ENCODE peak calls at places on chromosomes 3 and 15, in six cellular contexts. One of them, this sample, is unnamed. For H3K4me1, the result is how much of the 10 kb centered on the place peaks cover.

GRCh38 chr3:156161172-156161571 is 40.8 kb downstream of the KCNAB1 start:
- ATAC-seq in right cardiac atrium: no peak
- ATAC-seq in pancreas: no peak
- ATAC-seq in upper lobe of right lung: no peak
- ATAC-seq in gastrocnemius medialis: no peak
- ATAC-seq in lower lobe of right lung: peak
- ATAC-seq in this sample: no peak

GRCh38 chr3:187944391-187945179 is 199.3 kb upstream of the BCL6 start:
- ATAC-seq in right cardiac atrium: no peak
- ATAC-seq in pancreas: no peak
- ATAC-seq in upper lobe of right lung: no peak
- ATAC-seq in gastrocnemius medialis: no peak
- ATAC-seq in lower lobe of right lung: no peak
- ATAC-seq in this sample: no peak

GRCh38 chr3:156180077-156180476 is 59.7 kb downstream of the KCNAB1 start:
- ATAC-seq in right cardiac atrium: no peak
- ATAC-seq in pancreas: no peak
- ATAC-seq in upper lobe of right lung: no peak
- ATAC-seq in gastrocnemius medialis: no peak
- ATAC-seq in lower lobe of right lung: no peak
- ATAC-seq in this sample: no peak

GRCh38 chr3:167653750-167654149 is at the start of gene WDR49:
- ATAC-seq in right cardiac atrium: peak
- ATAC-seq in pancreas: peak
- ATAC-seq in upper lobe of right lung: peak
- ATAC-seq in gastrocnemius medialis: no peak
- ATAC-seq in lower lobe of right lung: peak
- ATAC-seq in this sample: no peak

GRCh38 chr15:69719527-69719926 is 266.9 kb downstream of the RPLP1 start:
- ATAC-seq in right cardiac atrium: peak
- ATAC-seq in pancreas: no peak
- ATAC-seq in upper lobe of right lung: peak
- ATAC-seq in gastrocnemius medialis: no peak
- ATAC-seq in lower lobe of right lung: peak
- ATAC-seq in this sample: peak

GRCh38 chr15:26807517-26808427 is 34.9 kb upstream of the GABRB3 start:
- ATAC-seq in right cardiac atrium: peak
- ATAC-seq in pancreas: no peak
- ATAC-seq in upper lobe of right lung: no peak
- ATAC-seq in gastrocnemius medialis: no peak
- ATAC-seq in lower lobe of right lung: no peak
- ATAC-seq in this sample: no peak

GRCh38 chr15:66253296-66253642 is 281 bp downstream of the MEGF11 start:
- ATAC-seq in right cardiac atrium: no peak
- ATAC-seq in pancreas: no peak
- ATAC-seq in upper lobe of right lung: no peak
- ATAC-seq in gastrocnemius medialis: no peak
- ATAC-seq in lower lobe of right lung: no peak
- ATAC-seq in this sample: no peak

GRCh38 chr15:81710328-81710727 is 335.5 kb downstream of the MEX3B start:
- ATAC-seq in right cardiac atrium: no peak
- ATAC-seq in pancreas: no peak
- ATAC-seq in upper lobe of right lung: no peak
- ATAC-seq in gastrocnemius medialis: no peak
- ATAC-seq in lower lobe of right lung: no peak
- ATAC-seq in this sample: no peak

GRCh38 chr3:195886181-195887141 is 21.9 kb downstream of the TNK2 start:
- ATAC-seq in right cardiac atrium: peak
- ATAC-seq in pancreas: no peak
- ATAC-seq in upper lobe of right lung: peak
- ATAC-seq in gastrocnemius medialis: peak
- ATAC-seq in lower lobe of right lung: peak
- ATAC-seq in this sample: peak

GRCh38 chr3:29532473-29532872 is 251.6 kb downstream of the RBMS3 start:
- ATAC-seq in right cardiac atrium: no peak
- ATAC-seq in pancreas: no peak
- ATAC-seq in upper lobe of right lung: no peak
- ATAC-seq in gastrocnemius medialis: peak
- ATAC-seq in lower lobe of right lung: no peak
- ATAC-seq in this sample: no peak

GRCh38 chr15:51092480-51092879 is 2.2 kb downstream of the TNFAIP8L3 start:
- ATAC-seq in right cardiac atrium: no peak
- ATAC-seq in pancreas: no peak
- ATAC-seq in upper lobe of right lung: no peak
- ATAC-seq in gastrocnemius medialis: no peak
- ATAC-seq in lower lobe of right lung: no peak
- ATAC-seq in this sample: no peak

GRCh38 chr3:41200669-41201021 is 1.3 kb downstream of the CTNNB1 start:
- ATAC-seq in right cardiac atrium: no peak
- ATAC-seq in pancreas: no peak
- ATAC-seq in upper lobe of right lung: no peak
- ATAC-seq in gastrocnemius medialis: no peak
- ATAC-seq in lower lobe of right lung: no peak
- ATAC-seq in this sample: no peak

GRCh38 chr3:105824129-105824528 is 44.7 kb downstream of the CBLB start:
- ATAC-seq in right cardiac atrium: no peak
- ATAC-seq in pancreas: no peak
- ATAC-seq in upper lobe of right lung: no peak
- ATAC-seq in gastrocnemius medialis: no peak
- ATAC-seq in lower lobe of right lung: no peak
- ATAC-seq in this sample: no peak

GRCh38 chr3:117709108-117709507 is 999.5 kb downstream of the TUSC7 start:
- ATAC-seq in right cardiac atrium: no peak
- ATAC-seq in pancreas: no peak
- ATAC-seq in upper lobe of right lung: no peak
- ATAC-seq in gastrocnemius medialis: no peak
- ATAC-seq in lower lobe of right lung: no peak
- ATAC-seq in this sample: no peak

GRCh38 chr3:183583331-183584245 is 28.1 kb upstream of the KLHL6 start:
- ATAC-seq in right cardiac atrium: peak
- ATAC-seq in pancreas: no peak
- ATAC-seq in upper lobe of right lung: peak
- ATAC-seq in gastrocnemius medialis: peak
- ATAC-seq in lower lobe of right lung: peak
- ATAC-seq in this sample: peak

GRCh38 chr3:12287727-12288465 is 974 bp upstream of the PPARG start:
- ATAC-seq in right cardiac atrium: peak
- ATAC-seq in pancreas: peak
- ATAC-seq in upper lobe of right lung: peak
- ATAC-seq in gastrocnemius medialis: peak
- ATAC-seq in lower lobe of right lung: peak
- ATAC-seq in this sample: peak

GRCh38 chr15:77552066-77552465 is 80.6 kb downstream of the LINGO1 start:
- ATAC-seq in right cardiac atrium: no peak
- ATAC-seq in pancreas: no peak
- ATAC-seq in upper lobe of right lung: no peak
- ATAC-seq in gastrocnemius medialis: no peak
- ATAC-seq in lower lobe of right lung: no peak
- ATAC-seq in this sample: no peak

GRCh38 chr3:192571197-192571791 is 156.0 kb downstream of the FGF12 start:
- ATAC-seq in right cardiac atrium: peak
- ATAC-seq in pancreas: peak
- ATAC-seq in upper lobe of right lung: peak
- ATAC-seq in gastrocnemius medialis: peak
- ATAC-seq in lower lobe of right lung: peak
- ATAC-seq in this sample: peak

GRCh38 chr3:194886836-194887235 is 201.2 kb downstream of the FAM43A start:
- ATAC-seq in right cardiac atrium: no peak
- ATAC-seq in pancreas: no peak
- ATAC-seq in upper lobe of right lung: no peak
- ATAC-seq in gastrocnemius medialis: no peak
- ATAC-seq in lower lobe of right lung: no peak
- ATAC-seq in this sample: no peak

GRCh38 chr3:44058868-44059203 is 182.8 kb upstream of the TOPAZ1 start:
- ATAC-seq in right cardiac atrium: no peak
- ATAC-seq in pancreas: no peak
- ATAC-seq in upper lobe of right lung: no peak
- ATAC-seq in gastrocnemius medialis: no peak
- ATAC-seq in lower lobe of right lung: no peak
- ATAC-seq in this sample: no peak

GRCh38 chr3:102466001-102466400 is 31.2 kb downstream of the ZPLD1 start:
- ATAC-seq in right cardiac atrium: no peak
- ATAC-seq in pancreas: no peak
- ATAC-seq in upper lobe of right lung: no peak
- ATAC-seq in gastrocnemius medialis: no peak
- ATAC-seq in lower lobe of right lung: no peak
- ATAC-seq in this sample: no peak

GRCh38 chr15:94280301-94280700 is 48.9 kb downstream of the MCTP2 start:
- ATAC-seq in right cardiac atrium: no peak
- ATAC-seq in pancreas: no peak
- ATAC-seq in upper lobe of right lung: no peak
- ATAC-seq in gastrocnemius medialis: no peak
- ATAC-seq in lower lobe of right lung: no peak
- ATAC-seq in this sample: no peak

GRCh38 chr3:152524198-152525140 is 255.7 kb downstream of the MBNL1 start:
- ATAC-seq in right cardiac atrium: no peak
- ATAC-seq in pancreas: no peak
- ATAC-seq in upper lobe of right lung: peak
- ATAC-seq in gastrocnemius medialis: peak
- ATAC-seq in lower lobe of right lung: no peak
- ATAC-seq in this sample: no peak

GRCh38 chr3:28935141-28935540 is 345.7 kb upstream of the RBMS3 start:
- ATAC-seq in right cardiac atrium: no peak
- ATAC-seq in pancreas: no peak
- ATAC-seq in upper lobe of right lung: no peak
- ATAC-seq in gastrocnemius medialis: no peak
- ATAC-seq in lower lobe of right lung: no peak
- ATAC-seq in this sample: no peak

GRCh38 chr3:132682201-132682600 is 22.1 kb downstream of the UBA5 start:
- ATAC-seq in right cardiac atrium: no peak
- ATAC-seq in pancreas: no peak
- ATAC-seq in upper lobe of right lung: no peak
- ATAC-seq in gastrocnemius medialis: no peak
- ATAC-seq in lower lobe of right lung: no peak
- ATAC-seq in this sample: no peak

GRCh38 chr15:100694381-100695012 is 92.1 kb downstream of the ASB7 start:
- ATAC-seq in right cardiac atrium: peak
- ATAC-seq in pancreas: no peak
- ATAC-seq in upper lobe of right lung: no peak
- ATAC-seq in gastrocnemius medialis: no peak
- ATAC-seq in lower lobe of right lung: no peak
- ATAC-seq in this sample: peak
- H3K27ac ChIP-seq in right cardiac atrium: peak
- H3K27ac ChIP-seq in pancreas: peak
- H3K27ac ChIP-seq in upper lobe of right lung: no peak
- H3K27ac ChIP-seq in gastrocnemius medialis: no peak
- H3K27ac ChIP-seq in lower lobe of right lung: peak
- H3K27ac ChIP-seq in this sample: peak

GRCh38 chr3:48433472-48434118 is 3.7 kb upstream of the PLXNB1 start:
- ATAC-seq in right cardiac atrium: peak
- ATAC-seq in pancreas: no peak
- ATAC-seq in upper lobe of right lung: peak
- ATAC-seq in gastrocnemius medialis: no peak
- ATAC-seq in lower lobe of right lung: peak
- ATAC-seq in this sample: peak

GRCh38 chr3:48429416-48430358 is at the start of gene PLXNB1:
- ATAC-seq in right cardiac atrium: peak
- ATAC-seq in pancreas: peak
- ATAC-seq in upper lobe of right lung: peak
- ATAC-seq in gastrocnemius medialis: peak
- ATAC-seq in lower lobe of right lung: peak
- ATAC-seq in this sample: peak

GRCh38 chr3:48432411-48433371 is 2.8 kb upstream of the PLXNB1 start:
- ATAC-seq in right cardiac atrium: no peak
- ATAC-seq in pancreas: no peak
- ATAC-seq in upper lobe of right lung: no peak
- ATAC-seq in gastrocnemius medialis: no peak
- ATAC-seq in lower lobe of right lung: no peak
- ATAC-seq in this sample: no peak

GRCh38 chr3:48430359-48431101 is 644 bp upstream of the PLXNB1 start:
- ATAC-seq in right cardiac atrium: no peak
- ATAC-seq in pancreas: no peak
- ATAC-seq in upper lobe of right lung: no peak
- ATAC-seq in gastrocnemius medialis: no peak
- ATAC-seq in lower lobe of right lung: peak
- ATAC-seq in this sample: peak

DNA sequence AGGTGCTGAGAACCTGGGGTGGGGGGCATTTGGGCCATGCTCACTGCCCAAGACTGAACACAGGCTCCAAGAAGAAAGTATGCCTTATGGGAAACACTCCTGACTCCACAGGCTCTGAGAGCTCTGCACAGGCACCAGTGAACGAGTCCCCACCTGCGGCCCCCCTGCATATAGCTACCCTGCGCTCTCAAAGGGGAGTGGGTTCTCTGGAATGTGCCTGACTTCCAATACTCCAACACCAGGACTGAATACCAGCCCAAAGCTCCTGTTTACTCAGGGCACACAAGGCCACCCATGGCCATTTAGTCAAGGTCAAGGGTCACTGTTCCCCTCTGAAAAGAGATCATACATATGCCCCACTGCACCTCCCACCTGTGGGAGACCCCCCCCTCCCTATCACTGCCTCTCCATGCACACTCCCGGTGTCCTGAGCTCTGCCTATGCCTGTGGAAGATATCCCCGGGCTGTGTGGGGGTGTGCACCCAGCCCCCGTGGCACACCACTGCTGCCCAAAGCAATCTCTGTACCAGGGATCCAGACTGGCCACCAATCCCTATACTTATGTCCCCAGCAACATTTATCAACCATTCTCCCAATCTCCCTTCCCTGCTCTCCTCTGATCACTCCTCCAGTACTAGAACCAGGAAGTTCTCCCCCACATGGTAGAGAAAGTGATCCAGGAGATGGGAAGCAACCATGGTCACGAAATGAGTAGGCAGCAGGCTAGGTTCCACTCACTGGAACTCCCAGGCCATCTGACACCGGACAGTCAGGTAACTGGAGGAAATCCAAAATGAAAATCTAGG is 1.5 kb upstream of the PLXNB1 start:
- ATAC-seq in right cardiac atrium: no peak
- ATAC-seq in pancreas: no peak
- ATAC-seq in upper lobe of right lung: no peak
- ATAC-seq in gastrocnemius medialis: no peak
- ATAC-seq in lower lobe of right lung: no peak
- ATAC-seq in this sample: no peak
- H3K4me1 ChIP-seq in right cardiac atrium: under half
- H3K4me1 ChIP-seq in pancreas: under half
- H3K4me1 ChIP-seq in upper lobe of right lung: under half
- H3K4me1 ChIP-seq in gastrocnemius medialis: under half
- H3K4me1 ChIP-seq in lower lobe of right lung: half or more
- H3K4me1 ChIP-seq in this sample: under half

GRCh38 chr3:80096909-80097308 is 329.1 kb upstream of the ROBO1 start:
- ATAC-seq in right cardiac atrium: no peak
- ATAC-seq in pancreas: no peak
- ATAC-seq in upper lobe of right lung: no peak
- ATAC-seq in gastrocnemius medialis: no peak
- ATAC-seq in lower lobe of right lung: no peak
- ATAC-seq in this sample: no peak

GRCh38 chr3:80099559-80099958 is 331.8 kb upstream of the ROBO1 start:
- ATAC-seq in right cardiac atrium: no peak
- ATAC-seq in pancreas: no peak
- ATAC-seq in upper lobe of right lung: no peak
- ATAC-seq in gastrocnemius medialis: no peak
- ATAC-seq in lower lobe of right lung: no peak
- ATAC-seq in this sample: no peak

GRCh38 chr3:80097674-80098073 is 329.9 kb upstream of the ROBO1 start:
- ATAC-seq in right cardiac atrium: no peak
- ATAC-seq in pancreas: no peak
- ATAC-seq in upper lobe of right lung: no peak
- ATAC-seq in gastrocnemius medialis: no peak
- ATAC-seq in lower lobe of right lung: no peak
- ATAC-seq in this sample: no peak
- H3K4me3 ChIP-seq in right cardiac atrium: no peak
- H3K4me3 ChIP-seq in pancreas: no peak
- H3K4me3 ChIP-seq in upper lobe of right lung: no peak
- H3K4me3 ChIP-seq in gastrocnemius medialis: no peak
- H3K4me3 ChIP-seq in lower lobe of right lung: no peak
- H3K4me3 ChIP-seq in this sample: no peak

GRCh38 chr15:89814112-89814742 is 425 bp downstream of the ANPEP start:
- ATAC-seq in right cardiac atrium: peak
- ATAC-seq in pancreas: no peak
- ATAC-seq in upper lobe of right lung: peak
- ATAC-seq in gastrocnemius medialis: no peak
- ATAC-seq in lower lobe of right lung: peak
- ATAC-seq in this sample: no peak
- H3K27ac ChIP-seq in right cardiac atrium: no peak
- H3K27ac ChIP-seq in pancreas: no peak
- H3K27ac ChIP-seq in upper lobe of right lung: peak
- H3K27ac ChIP-seq in gastrocnemius medialis: peak
- H3K27ac ChIP-seq in lower lobe of right lung: peak
- H3K27ac ChIP-seq in this sample: peak